ENCODE peak calls at places on chromosomes 1 and 21, in eight cellular contexts. One of them, this sample, is unnamed.

GRCh38 chr1:212238552-212238951 is 46.7 kb upstream of the PPP2R5A start:
- DNase-seq in skeletal muscle cell: no peak
- DNase-seq in astrocyte: no peak
- DNase-seq in BE2C: no peak
- DNase-seq in naive thymus-derived CD4-positive, alpha-beta T cell: no peak
- DNase-seq in lower lobe of right lung: no peak
- DNase-seq in GM06990: no peak
- DNase-seq in sigmoid colon: no peak
- DNase-seq in this sample: no peak

GRCh38 chr1:21254335-21254951 is 35.8 kb downstream of the ECE1 start:
- DNase-seq in skeletal muscle cell: no peak
- DNase-seq in BE2C: peak; percentile 73
- DNase-seq in astrocyte: no peak
- DNase-seq in lower lobe of right lung: no peak
- DNase-seq in naive thymus-derived CD4-positive, alpha-beta T cell: no peak
- DNase-seq in GM06990: no peak
- DNase-seq in sigmoid colon: peak; percentile 82
- DNase-seq in this sample: no peak

GRCh38 chr1:37153701-37154100 is 119.4 kb upstream of the GRIK3 start:
- DNase-seq in GM06990: no peak
- DNase-seq in naive thymus-derived CD4-positive, alpha-beta T cell: no peak
- DNase-seq in astrocyte: no peak
- DNase-seq in lower lobe of right lung: no peak
- DNase-seq in skeletal muscle cell: no peak
- DNase-seq in BE2C: no peak
- DNase-seq in sigmoid colon: no peak
- DNase-seq in this sample: no peak

GRCh38 chr1:24929876-24930702 is at the start of gene RUNX3:
- DNase-seq in sigmoid colon: peak; percentile 49
- DNase-seq in naive thymus-derived CD4-positive, alpha-beta T cell: peak; percentile 92
- DNase-seq in BE2C: no peak
- DNase-seq in astrocyte: no peak
- DNase-seq in skeletal muscle cell: no peak
- DNase-seq in lower lobe of right lung: peak; percentile 85
- DNase-seq in GM06990: peak; percentile 97
- DNase-seq in this sample: peak; percentile 44

GRCh38 chr1:10693497-10694273 is 102.8 kb downstream of the CASZ1 start:
- DNase-seq in naive thymus-derived CD4-positive, alpha-beta T cell: peak; percentile 50
- DNase-seq in skeletal muscle cell: no peak
- DNase-seq in BE2C: no peak
- DNase-seq in astrocyte: no peak
- DNase-seq in sigmoid colon: no peak
- DNase-seq in lower lobe of right lung: peak; percentile 68
- DNase-seq in GM06990: peak; percentile 60
- DNase-seq in this sample: no peak

GRCh38 chr1:208165659-208166058 is 78.5 kb downstream of the PLXNA2 start:
- DNase-seq in lower lobe of right lung: no peak
- DNase-seq in naive thymus-derived CD4-positive, alpha-beta T cell: no peak
- DNase-seq in astrocyte: peak; percentile 82
- DNase-seq in skeletal muscle cell: peak; percentile 43
- DNase-seq in BE2C: no peak
- DNase-seq in GM06990: no peak
- DNase-seq in sigmoid colon: peak; percentile 71
- DNase-seq in this sample: no peak

GRCh38 chr1:48600182-48600581 is 128.2 kb upstream of the SPATA6 start:
- DNase-seq in astrocyte: no peak
- DNase-seq in skeletal muscle cell: no peak
- DNase-seq in lower lobe of right lung: no peak
- DNase-seq in sigmoid colon: no peak
- DNase-seq in naive thymus-derived CD4-positive, alpha-beta T cell: no peak
- DNase-seq in BE2C: no peak
- DNase-seq in GM06990: no peak
- DNase-seq in this sample: no peak

GRCh38 chr1:34885405-34886247 is 26.1 kb upstream of the SMIM12 start:
- DNase-seq in naive thymus-derived CD4-positive, alpha-beta T cell: no peak
- DNase-seq in GM06990: no peak
- DNase-seq in lower lobe of right lung: peak; percentile 64
- DNase-seq in sigmoid colon: no peak
- DNase-seq in BE2C: no peak
- DNase-seq in skeletal muscle cell: no peak
- DNase-seq in astrocyte: peak; percentile 2
- DNase-seq in this sample: no peak

GRCh38 chr21:44801468-44802395 is at the start of gene UBE2G2:
- DNase-seq in sigmoid colon: peak; percentile 87
- DNase-seq in BE2C: peak; percentile 91
- DNase-seq in naive thymus-derived CD4-positive, alpha-beta T cell: peak; percentile 89
- DNase-seq in GM06990: peak; percentile 90
- DNase-seq in lower lobe of right lung: peak; percentile 87
- DNase-seq in skeletal muscle cell: peak; percentile 33
- DNase-seq in astrocyte: peak; percentile 52
- DNase-seq in this sample: no peak

GRCh38 chr21:38241029-38241740 is 15.6 kb upstream of the KCNJ15 start:
- DNase-seq in sigmoid colon: no peak
- DNase-seq in GM06990: no peak
- DNase-seq in naive thymus-derived CD4-positive, alpha-beta T cell: no peak
- DNase-seq in skeletal muscle cell: no peak
- DNase-seq in lower lobe of right lung: no peak
- DNase-seq in astrocyte: peak; percentile 78
- DNase-seq in BE2C: no peak
- DNase-seq in this sample: peak; percentile 83

GRCh38 chr1:10897321-10897980 is 101.0 kb upstream of the CASZ1 start:
- DNase-seq in sigmoid colon: no peak
- DNase-seq in naive thymus-derived CD4-positive, alpha-beta T cell: no peak
- DNase-seq in GM06990: no peak
- DNase-seq in skeletal muscle cell: no peak
- DNase-seq in BE2C: no peak
- DNase-seq in lower lobe of right lung: peak; percentile 32
- DNase-seq in astrocyte: no peak
- DNase-seq in this sample: no peak

GRCh38 chr1:78176448-78176847 is 130.7 kb downstream of the GIPC2 start:
- DNase-seq in astrocyte: peak; percentile 87
- DNase-seq in lower lobe of right lung: no peak
- DNase-seq in GM06990: no peak
- DNase-seq in naive thymus-derived CD4-positive, alpha-beta T cell: no peak
- DNase-seq in sigmoid colon: peak; percentile 65
- DNase-seq in skeletal muscle cell: peak; percentile 93
- DNase-seq in BE2C: no peak
- DNase-seq in this sample: no peak

GRCh38 chr1:33281554-33282303 is 25.4 kb downstream of the ZNF362 start:
- DNase-seq in naive thymus-derived CD4-positive, alpha-beta T cell: no peak
- DNase-seq in GM06990: no peak
- DNase-seq in BE2C: no peak
- DNase-seq in lower lobe of right lung: no peak
- DNase-seq in skeletal muscle cell: no peak
- DNase-seq in sigmoid colon: peak; percentile 56
- DNase-seq in astrocyte: no peak
- DNase-seq in this sample: no peak

GRCh38 chr1:164673584-164674214 is 114.7 kb downstream of the PBX1 start:
- DNase-seq in skeletal muscle cell: no peak
- DNase-seq in sigmoid colon: no peak
- DNase-seq in lower lobe of right lung: no peak
- DNase-seq in BE2C: peak; percentile 67
- DNase-seq in astrocyte: no peak
- DNase-seq in GM06990: no peak
- DNase-seq in naive thymus-derived CD4-positive, alpha-beta T cell: no peak
- DNase-seq in this sample: no peak

GRCh38 chr1:43366601-43367025 is 1.2 kb downstream of the ELOVL1 start:
- DNase-seq in naive thymus-derived CD4-positive, alpha-beta T cell: no peak
- DNase-seq in lower lobe of right lung: no peak
- DNase-seq in astrocyte: no peak
- DNase-seq in GM06990: no peak
- DNase-seq in BE2C: no peak
- DNase-seq in sigmoid colon: no peak
- DNase-seq in skeletal muscle cell: no peak
- DNase-seq in this sample: no peak

GRCh38 chr1:43367026-43367903 is 546 bp downstream of the ELOVL1 start:
- DNase-seq in skeletal muscle cell: no peak
- DNase-seq in sigmoid colon: no peak
- DNase-seq in GM06990: peak; percentile 57
- DNase-seq in naive thymus-derived CD4-positive, alpha-beta T cell: peak; percentile 37
- DNase-seq in lower lobe of right lung: peak; percentile 58
- DNase-seq in astrocyte: peak; percentile 40
- DNase-seq in BE2C: no peak
- DNase-seq in this sample: no peak

GRCh38 chr1:43367904-43368645 is at the start of gene ELOVL1:
- DNase-seq in BE2C: peak; percentile 91
- DNase-seq in lower lobe of right lung: peak; percentile 96
- DNase-seq in GM06990: peak; percentile 96
- DNase-seq in sigmoid colon: peak; percentile 95
- DNase-seq in astrocyte: peak; percentile 75
- DNase-seq in skeletal muscle cell: peak; percentile 54
- DNase-seq in naive thymus-derived CD4-positive, alpha-beta T cell: peak; percentile 50
- DNase-seq in this sample: peak; percentile 96

GRCh38 chr1:43365678-43366077 is 2.1 kb downstream of the ELOVL1 start:
- DNase-seq in skeletal muscle cell: no peak
- DNase-seq in BE2C: no peak
- DNase-seq in sigmoid colon: no peak
- DNase-seq in naive thymus-derived CD4-positive, alpha-beta T cell: no peak
- DNase-seq in GM06990: no peak
- DNase-seq in astrocyte: no peak
- DNase-seq in lower lobe of right lung: no peak
- DNase-seq in this sample: no peak

DNA sequence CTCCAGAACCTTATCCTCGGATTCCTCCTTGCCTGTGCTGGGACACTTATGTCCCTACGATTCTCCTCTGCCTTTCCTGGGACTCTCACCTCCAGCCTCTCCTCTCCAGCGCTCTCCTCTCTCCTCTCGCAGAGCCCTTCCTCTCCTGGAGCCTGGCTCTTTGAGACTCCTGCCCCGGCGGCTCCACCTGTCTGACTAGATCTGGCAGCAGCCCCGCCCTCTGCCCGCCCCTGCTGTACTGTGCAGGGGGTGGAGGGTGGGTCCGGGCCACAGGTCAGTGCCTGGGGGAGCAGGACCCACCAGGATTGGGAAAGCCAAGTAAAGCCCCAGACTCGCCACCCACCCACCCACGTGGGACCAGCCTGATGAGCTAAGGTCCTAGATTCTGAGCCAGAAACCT is 1.6 kb downstream of the ELOVL1 start:
- DNase-seq in sigmoid colon: no peak
- DNase-seq in naive thymus-derived CD4-positive, alpha-beta T cell: no peak
- DNase-seq in astrocyte: no peak
- DNase-seq in BE2C: no peak
- DNase-seq in GM06990: no peak
- DNase-seq in skeletal muscle cell: no peak
- DNase-seq in lower lobe of right lung: peak; percentile 72
- DNase-seq in this sample: no peak
- H3K4me3 ChIP-seq in sigmoid colon: peak overlapping the region; percentile 88
- H3K4me3 ChIP-seq in naive thymus-derived CD4-positive, alpha-beta T cell: no peak overlapping the region
- H3K4me3 ChIP-seq in astrocyte: peak overlapping the region; percentile 69
- H3K4me3 ChIP-seq in BE2C: no peak overlapping the region
- H3K4me3 ChIP-seq in GM06990: peak overlapping the region; percentile 98
- H3K4me3 ChIP-seq in skeletal muscle cell: peak overlapping the region; percentile 84
- H3K4me3 ChIP-seq in lower lobe of right lung: peak overlapping the region; percentile 87
- H3K4me3 ChIP-seq in this sample: peak overlapping the region; percentile 96

GRCh38 chr1:27564264-27564579 is 39.7 kb downstream of the AHDC1 start:
- DNase-seq in astrocyte: no peak
- DNase-seq in GM06990: no peak
- DNase-seq in naive thymus-derived CD4-positive, alpha-beta T cell: no peak
- DNase-seq in lower lobe of right lung: no peak
- DNase-seq in sigmoid colon: no peak
- DNase-seq in BE2C: no peak
- DNase-seq in skeletal muscle cell: no peak
- DNase-seq in this sample: no peak
- H3K4me3 ChIP-seq in astrocyte: no peak overlapping the region
- H3K4me3 ChIP-seq in GM06990: no peak overlapping the region
- H3K4me3 ChIP-seq in naive thymus-derived CD4-positive, alpha-beta T cell: no peak overlapping the region
- H3K4me3 ChIP-seq in lower lobe of right lung: no peak overlapping the region
- H3K4me3 ChIP-seq in sigmoid colon: no peak overlapping the region
- H3K4me3 ChIP-seq in BE2C: no peak overlapping the region
- H3K4me3 ChIP-seq in skeletal muscle cell: no peak overlapping the region
- H3K4me3 ChIP-seq in this sample: peak overlapping the region; percentile 24

DNA sequence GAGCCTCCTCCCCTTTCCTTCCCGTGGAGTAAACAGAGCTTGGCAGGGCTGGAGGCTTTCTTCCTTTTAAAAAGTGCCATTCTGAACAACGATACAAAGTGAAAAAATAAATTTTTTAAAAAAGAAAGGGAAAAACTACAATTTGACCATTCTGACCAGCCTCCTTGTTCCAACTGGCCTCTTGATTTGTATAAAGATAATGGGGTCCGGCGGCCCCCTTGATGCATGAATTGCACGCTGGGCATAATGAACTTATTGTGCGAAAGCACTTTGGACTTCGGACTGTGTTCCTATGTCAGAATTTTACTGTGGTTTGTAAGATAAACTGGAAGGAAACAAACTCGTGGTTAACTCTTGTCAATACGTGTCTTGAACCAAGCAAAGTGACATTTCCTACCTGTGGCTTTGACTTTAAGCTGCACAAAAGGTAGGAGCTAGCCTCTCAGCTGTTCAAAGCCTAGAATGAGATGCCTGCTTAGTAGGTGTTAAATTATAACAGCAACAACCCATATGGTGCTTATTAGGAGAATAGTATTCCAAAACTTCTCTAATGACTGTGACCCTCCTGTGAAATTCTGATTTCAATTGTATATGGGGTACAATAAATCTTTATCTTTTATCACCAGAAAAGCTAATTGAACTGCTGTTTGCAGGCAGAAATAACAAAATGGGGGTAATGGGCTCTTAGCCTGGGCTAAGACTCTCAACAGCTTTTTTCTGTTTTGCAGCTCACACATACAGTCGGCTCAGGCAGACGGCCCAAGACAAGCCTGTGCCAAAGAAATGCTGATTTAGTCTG is 9.4 kb downstream of the IRF2BP2 start:
- DNase-seq in naive thymus-derived CD4-positive, alpha-beta T cell: peak; percentile 65
- DNase-seq in GM06990: no peak
- DNase-seq in sigmoid colon: no peak
- DNase-seq in lower lobe of right lung: no peak
- DNase-seq in astrocyte: no peak
- DNase-seq in BE2C: peak; percentile 60
- DNase-seq in skeletal muscle cell: no peak
- DNase-seq in this sample: no peak
- H3K4me3 ChIP-seq in naive thymus-derived CD4-positive, alpha-beta T cell: peak overlapping the region; percentile 8
- H3K4me3 ChIP-seq in GM06990: peak overlapping the region; percentile 57
- H3K4me3 ChIP-seq in sigmoid colon: peak overlapping the region; percentile 47
- H3K4me3 ChIP-seq in lower lobe of right lung: peak overlapping the region; percentile 59
- H3K4me3 ChIP-seq in astrocyte: peak overlapping the region; percentile 32
- H3K4me3 ChIP-seq in BE2C: peak overlapping the region; percentile 40
- H3K4me3 ChIP-seq in skeletal muscle cell: peak overlapping the region; percentile 41
- H3K4me3 ChIP-seq in this sample: peak overlapping the region; percentile 49

DNA sequence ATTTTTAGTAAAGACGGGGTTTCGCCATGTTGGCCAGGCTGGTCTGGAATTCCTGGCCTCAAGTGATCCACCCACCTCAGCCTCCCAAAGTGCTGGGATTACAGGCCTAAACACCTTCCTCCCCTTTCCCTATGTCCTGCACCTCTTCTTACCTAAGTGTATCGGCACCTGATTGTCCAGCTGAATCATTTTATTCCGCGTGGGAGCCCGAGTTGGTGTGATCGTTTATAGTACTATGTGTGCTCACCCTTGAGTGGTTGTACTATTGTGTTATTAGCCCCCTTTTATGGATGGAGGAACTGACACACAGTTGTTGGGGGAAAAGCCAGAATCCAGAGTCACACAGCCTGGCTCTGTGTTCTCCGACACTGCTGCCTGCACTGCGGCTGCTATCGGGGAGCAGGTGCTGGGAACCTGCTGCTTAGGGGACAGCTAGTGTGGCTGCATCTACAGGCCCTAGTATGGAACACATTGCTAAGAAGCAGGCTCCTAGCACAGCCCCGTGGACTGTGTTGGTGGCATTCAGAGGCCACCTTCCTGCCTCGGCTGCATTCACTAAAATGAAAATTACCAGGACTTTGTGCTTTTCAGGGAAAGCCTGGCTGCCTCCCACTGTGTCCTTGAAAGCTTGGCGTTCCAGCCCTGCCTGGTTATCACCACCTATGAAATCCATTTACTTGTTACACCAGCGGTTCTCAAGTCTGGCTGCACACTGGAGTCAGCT is 21.6 kb downstream of the ENO1 start:
- DNase-seq in naive thymus-derived CD4-positive, alpha-beta T cell: no peak
- DNase-seq in GM06990: no peak
- DNase-seq in BE2C: no peak
- DNase-seq in lower lobe of right lung: no peak
- DNase-seq in skeletal muscle cell: no peak
- DNase-seq in sigmoid colon: no peak
- DNase-seq in astrocyte: no peak
- DNase-seq in this sample: no peak
- H3K4me3 ChIP-seq in naive thymus-derived CD4-positive, alpha-beta T cell: no peak overlapping the region
- H3K4me3 ChIP-seq in GM06990: no peak overlapping the region
- H3K4me3 ChIP-seq in BE2C: no peak overlapping the region
- H3K4me3 ChIP-seq in lower lobe of right lung: no peak overlapping the region
- H3K4me3 ChIP-seq in skeletal muscle cell: no peak overlapping the region
- H3K4me3 ChIP-seq in sigmoid colon: no peak overlapping the region
- H3K4me3 ChIP-seq in astrocyte: no peak overlapping the region
- H3K4me3 ChIP-seq in this sample: no peak overlapping the region

This sample was measured in ascending aorta.